ENCODE peak calls at places on chromosomes 12 and 14, in ten cellular contexts. One of them, this sample, is unnamed.
A peak's percentile ranks its signal among the peaks of the same experiment; 100 is the strongest.

GRCh38 chr14:104600141-104600643 is 4.4 kb downstream of the TMEM179 start:
- DNase-seq in lower lobe of right lung: peak; percentile 44
- DNase-seq in choroid plexus epithelial cell: no peak
- DNase-seq in fibroblast of lung: no peak
- DNase-seq in transverse colon: no peak
- DNase-seq in AG10803: peak; percentile 3
- DNase-seq in coronary artery: no peak
- DNase-seq in prostate gland: no peak
- DNase-seq in HCT116: no peak
- DNase-seq in ascending aorta: no peak
- DNase-seq in this sample: no peak

GRCh38 chr12:76274699-76275098 is 73.5 kb downstream of the BBS10 start:
- DNase-seq in lower lobe of right lung: no peak
- DNase-seq in choroid plexus epithelial cell: no peak
- DNase-seq in fibroblast of lung: peak; percentile 97
- DNase-seq in transverse colon: no peak
- DNase-seq in AG10803: peak; percentile 68
- DNase-seq in coronary artery: no peak
- DNase-seq in prostate gland: no peak
- DNase-seq in HCT116: no peak
- DNase-seq in ascending aorta: no peak
- DNase-seq in this sample: peak; percentile 67

GRCh38 chr12:52925717-52926595 is 21.1 kb upstream of the KRT8 start:
- DNase-seq in lower lobe of right lung: no peak
- DNase-seq in choroid plexus epithelial cell: no peak
- DNase-seq in fibroblast of lung: no peak
- DNase-seq in transverse colon: peak; percentile 73
- DNase-seq in AG10803: no peak
- DNase-seq in coronary artery: no peak
- DNase-seq in prostate gland: no peak
- DNase-seq in HCT116: no peak
- DNase-seq in ascending aorta: no peak
- DNase-seq in this sample: no peak

GRCh38 chr12:64347630-64348029 is 42.9 kb downstream of the C12orf56 start:
- DNase-seq in lower lobe of right lung: no peak
- DNase-seq in choroid plexus epithelial cell: no peak
- DNase-seq in fibroblast of lung: no peak
- DNase-seq in transverse colon: no peak
- DNase-seq in AG10803: no peak
- DNase-seq in coronary artery: no peak
- DNase-seq in prostate gland: no peak
- DNase-seq in HCT116: no peak
- DNase-seq in ascending aorta: no peak
- DNase-seq in this sample: no peak

GRCh38 chr12:989751-990278 is 1.2 kb upstream of the ERC1 start:
- DNase-seq in lower lobe of right lung: no peak
- DNase-seq in choroid plexus epithelial cell: peak; percentile 85
- DNase-seq in fibroblast of lung: peak; percentile 81
- DNase-seq in transverse colon: peak; percentile 13
- DNase-seq in AG10803: peak; percentile 86
- DNase-seq in coronary artery: no peak
- DNase-seq in prostate gland: peak; percentile 7
- DNase-seq in HCT116: no peak
- DNase-seq in ascending aorta: peak; percentile 67
- DNase-seq in this sample: peak; percentile 92

GRCh38 chr12:1474059-1474537 is 120.3 kb downstream of the FBXL14 start:
- DNase-seq in lower lobe of right lung: no peak
- DNase-seq in choroid plexus epithelial cell: peak; percentile 97
- DNase-seq in fibroblast of lung: peak; percentile 99
- DNase-seq in transverse colon: no peak
- DNase-seq in AG10803: peak; percentile 98
- DNase-seq in coronary artery: no peak
- DNase-seq in prostate gland: no peak
- DNase-seq in HCT116: peak; percentile 65
- DNase-seq in ascending aorta: peak; percentile 77
- DNase-seq in this sample: peak; percentile 100

GRCh38 chr12:109126781-109127180 is 10.4 kb downstream of the ACACB start:
- DNase-seq in lower lobe of right lung: no peak
- DNase-seq in choroid plexus epithelial cell: peak; percentile 11
- DNase-seq in fibroblast of lung: no peak
- DNase-seq in transverse colon: no peak
- DNase-seq in AG10803: peak; percentile 55
- DNase-seq in coronary artery: no peak
- DNase-seq in prostate gland: no peak
- DNase-seq in HCT116: no peak
- DNase-seq in ascending aorta: no peak
- DNase-seq in this sample: peak; percentile 56

GRCh38 chr14:31057701-31058364 is 31.7 kb upstream of the STRN3 start:
- DNase-seq in lower lobe of right lung: no peak
- DNase-seq in choroid plexus epithelial cell: no peak
- DNase-seq in fibroblast of lung: no peak
- DNase-seq in transverse colon: no peak
- DNase-seq in AG10803: no peak
- DNase-seq in coronary artery: no peak
- DNase-seq in prostate gland: no peak
- DNase-seq in HCT116: no peak
- DNase-seq in ascending aorta: no peak
- DNase-seq in this sample: no peak

GRCh38 chr12:62655524-62656160 is 189.0 kb downstream of the MON2 start:
- DNase-seq in lower lobe of right lung: no peak
- DNase-seq in choroid plexus epithelial cell: no peak
- DNase-seq in fibroblast of lung: no peak
- DNase-seq in transverse colon: no peak
- DNase-seq in AG10803: no peak
- DNase-seq in coronary artery: no peak
- DNase-seq in prostate gland: no peak
- DNase-seq in HCT116: no peak
- DNase-seq in ascending aorta: no peak
- DNase-seq in this sample: no peak

GRCh38 chr14:92659765-92660561 is 88.5 kb downstream of the LGMN start:
- DNase-seq in lower lobe of right lung: peak; percentile 74
- DNase-seq in choroid plexus epithelial cell: peak; percentile 68
- DNase-seq in fibroblast of lung: no peak
- DNase-seq in transverse colon: peak; percentile 44
- DNase-seq in AG10803: peak; percentile 65
- DNase-seq in coronary artery: no peak
- DNase-seq in prostate gland: peak; percentile 43
- DNase-seq in HCT116: no peak
- DNase-seq in ascending aorta: peak; percentile 79
- DNase-seq in this sample: peak; percentile 66

GRCh38 chr12:89126712-89127111 is 225.6 kb downstream of the DUSP6 start:
- DNase-seq in lower lobe of right lung: no peak
- DNase-seq in choroid plexus epithelial cell: peak; percentile 60
- DNase-seq in fibroblast of lung: peak; percentile 34
- DNase-seq in transverse colon: no peak
- DNase-seq in AG10803: peak; percentile 31
- DNase-seq in coronary artery: no peak
- DNase-seq in prostate gland: no peak
- DNase-seq in HCT116: no peak
- DNase-seq in ascending aorta: no peak
- DNase-seq in this sample: peak; percentile 65

GRCh38 chr12:9735601-9736000 is 2.7 kb upstream of the CLECL1 start:
- DNase-seq in lower lobe of right lung: no peak
- DNase-seq in choroid plexus epithelial cell: no peak
- DNase-seq in fibroblast of lung: no peak
- DNase-seq in transverse colon: no peak
- DNase-seq in AG10803: no peak
- DNase-seq in coronary artery: no peak
- DNase-seq in prostate gland: no peak
- DNase-seq in HCT116: no peak
- DNase-seq in ascending aorta: no peak
- DNase-seq in this sample: no peak

GRCh38 chr12:108613548-108613947 is 15.7 kb upstream of the TMEM119 start:
- DNase-seq in lower lobe of right lung: no peak
- DNase-seq in choroid plexus epithelial cell: no peak
- DNase-seq in fibroblast of lung: no peak
- DNase-seq in transverse colon: no peak
- DNase-seq in AG10803: no peak
- DNase-seq in coronary artery: no peak
- DNase-seq in prostate gland: no peak
- DNase-seq in HCT116: no peak
- DNase-seq in ascending aorta: no peak
- DNase-seq in this sample: no peak

GRCh38 chr12:125140918-125141573 is 75.8 kb downstream of the AACS start:
- DNase-seq in lower lobe of right lung: no peak
- DNase-seq in choroid plexus epithelial cell: peak; percentile 68
- DNase-seq in fibroblast of lung: peak; percentile 86
- DNase-seq in transverse colon: no peak
- DNase-seq in AG10803: peak; percentile 76
- DNase-seq in coronary artery: no peak
- DNase-seq in prostate gland: no peak
- DNase-seq in HCT116: peak; percentile 34
- DNase-seq in ascending aorta: no peak
- DNase-seq in this sample: peak; percentile 83

GRCh38 chr12:115468087-115468510 is 784.1 kb upstream of the TBX3 start:
- DNase-seq in lower lobe of right lung: no peak
- DNase-seq in choroid plexus epithelial cell: peak; percentile 59
- DNase-seq in fibroblast of lung: peak; percentile 33
- DNase-seq in transverse colon: peak; percentile 67
- DNase-seq in AG10803: no peak
- DNase-seq in coronary artery: no peak
- DNase-seq in prostate gland: no peak
- DNase-seq in HCT116: no peak
- DNase-seq in ascending aorta: no peak
- DNase-seq in this sample: peak; percentile 23

GRCh38 chr14:84228702-84229101 is 1301.2 kb upstream of the FLRT2 start:
- DNase-seq in lower lobe of right lung: no peak
- DNase-seq in choroid plexus epithelial cell: peak; percentile 13
- DNase-seq in fibroblast of lung: no peak
- DNase-seq in transverse colon: no peak
- DNase-seq in AG10803: no peak
- DNase-seq in coronary artery: no peak
- DNase-seq in prostate gland: no peak
- DNase-seq in HCT116: no peak
- DNase-seq in ascending aorta: no peak
- DNase-seq in this sample: peak; percentile 5

GRCh38 chr14:91380116-91380515 is 37.5 kb downstream of the CCDC88C start:
- DNase-seq in lower lobe of right lung: no peak
- DNase-seq in choroid plexus epithelial cell: no peak
- DNase-seq in fibroblast of lung: no peak
- DNase-seq in transverse colon: no peak
- DNase-seq in AG10803: no peak
- DNase-seq in coronary artery: no peak
- DNase-seq in prostate gland: no peak
- DNase-seq in HCT116: no peak
- DNase-seq in ascending aorta: no peak
- DNase-seq in this sample: no peak
- TF ChIP-seq CTCF in lower lobe of right lung: no peak
- TF ChIP-seq CTCF in choroid plexus epithelial cell: no peak
- TF ChIP-seq CTCF in fibroblast of lung: no peak
- TF ChIP-seq CTCF in transverse colon: no peak
- TF ChIP-seq CTCF in AG10803: no peak
- TF ChIP-seq CTCF in coronary artery: no peak
- TF ChIP-seq CTCF in prostate gland: no peak
- TF ChIP-seq CTCF in HCT116: no peak
- TF ChIP-seq CTCF in ascending aorta: no peak
- TF ChIP-seq CTCF in this sample: no peak

DNA sequence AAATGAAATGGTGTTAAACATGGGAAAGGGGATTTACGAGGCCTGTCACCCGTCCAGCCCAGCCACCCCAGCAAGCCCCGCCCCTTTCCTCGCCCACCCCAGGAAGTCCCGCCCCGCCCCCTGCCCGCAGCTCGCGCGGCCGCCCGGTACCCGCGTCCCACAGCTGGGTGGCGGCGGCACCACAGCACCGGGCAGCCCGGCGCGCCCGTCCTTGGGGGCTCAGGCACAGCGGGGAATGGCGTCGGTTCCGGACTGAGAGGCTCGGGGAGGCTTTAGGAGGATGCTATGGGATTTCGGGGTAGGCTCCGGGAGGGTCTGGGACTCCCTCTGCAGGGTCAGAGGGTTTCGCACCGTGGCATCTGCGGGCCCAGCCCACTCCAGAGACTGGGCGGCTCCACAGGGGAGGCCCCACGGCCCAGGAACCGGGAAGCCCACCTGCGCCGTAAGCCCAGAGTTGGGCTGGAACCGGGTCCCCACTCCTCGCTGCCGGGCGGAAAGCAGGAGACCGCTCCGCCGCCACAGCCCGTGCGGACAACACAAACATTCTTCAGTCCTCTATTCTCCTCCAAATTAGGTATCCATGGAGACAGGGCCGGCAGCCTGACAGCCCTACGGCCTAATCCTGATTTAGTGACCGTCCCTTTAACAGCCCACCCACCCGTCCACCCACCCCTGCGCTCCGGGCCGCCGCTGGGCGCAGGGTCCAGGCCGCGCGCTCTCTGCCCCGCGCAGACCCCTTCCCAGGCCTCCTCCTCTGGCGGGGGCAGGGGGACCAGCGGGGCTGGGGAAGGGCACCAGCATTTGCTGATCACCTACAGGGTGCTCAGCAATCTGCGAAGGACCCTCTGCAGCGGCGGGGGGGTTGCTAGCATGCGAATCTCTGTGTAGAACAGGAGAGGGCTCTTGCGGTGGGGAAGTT is 1.3 kb downstream of the FIGNL2 start:
- DNase-seq in lower lobe of right lung: peak; percentile 56
- DNase-seq in choroid plexus epithelial cell: no peak
- DNase-seq in fibroblast of lung: peak; percentile 35
- DNase-seq in transverse colon: peak; percentile 44
- DNase-seq in AG10803: no peak
- DNase-seq in coronary artery: no peak
- DNase-seq in prostate gland: peak; percentile 34
- DNase-seq in HCT116: no peak
- DNase-seq in ascending aorta: no peak
- DNase-seq in this sample: no peak
- H3K4me3 ChIP-seq in lower lobe of right lung: peak overlapping the region; percentile 58
- H3K4me3 ChIP-seq in choroid plexus epithelial cell: peak overlapping the region; percentile 24
- H3K4me3 ChIP-seq in fibroblast of lung: peak overlapping the region; percentile 51
- H3K4me3 ChIP-seq in transverse colon: peak overlapping the region; percentile 52
- H3K4me3 ChIP-seq in AG10803: peak overlapping the region; percentile 49
- H3K4me3 ChIP-seq in coronary artery: peak overlapping the region; percentile 73
- H3K4me3 ChIP-seq in prostate gland: peak overlapping the region; percentile 35
- H3K4me3 ChIP-seq in HCT116: no peak overlapping the region
- H3K4me3 ChIP-seq in ascending aorta: peak overlapping the region; percentile 69
- H3K4me3 ChIP-seq in this sample: peak overlapping the region; percentile 38

GRCh38 chr14:36520601-36521525 is 831 bp upstream of the NKX2-1 start:
- DNase-seq in lower lobe of right lung: peak; percentile 79
- DNase-seq in choroid plexus epithelial cell: peak; percentile 14
- DNase-seq in fibroblast of lung: no peak
- DNase-seq in transverse colon: peak; percentile 30
- DNase-seq in AG10803: peak; percentile 14
- DNase-seq in coronary artery: no peak
- DNase-seq in prostate gland: no peak
- DNase-seq in HCT116: peak; percentile 7
- DNase-seq in ascending aorta: no peak
- DNase-seq in this sample: peak; percentile 20
- TF ChIP-seq CTCF in lower lobe of right lung: no peak
- TF ChIP-seq CTCF in choroid plexus epithelial cell: peak; percentile 7
- TF ChIP-seq CTCF in fibroblast of lung: peak; percentile 14
- TF ChIP-seq CTCF in transverse colon: no peak
- TF ChIP-seq CTCF in AG10803: no peak
- TF ChIP-seq CTCF in coronary artery: no peak
- TF ChIP-seq CTCF in prostate gland: no peak
- TF ChIP-seq CTCF in HCT116: no peak
- TF ChIP-seq CTCF in ascending aorta: peak; percentile 6
- TF ChIP-seq CTCF in this sample: no peak

DNA sequence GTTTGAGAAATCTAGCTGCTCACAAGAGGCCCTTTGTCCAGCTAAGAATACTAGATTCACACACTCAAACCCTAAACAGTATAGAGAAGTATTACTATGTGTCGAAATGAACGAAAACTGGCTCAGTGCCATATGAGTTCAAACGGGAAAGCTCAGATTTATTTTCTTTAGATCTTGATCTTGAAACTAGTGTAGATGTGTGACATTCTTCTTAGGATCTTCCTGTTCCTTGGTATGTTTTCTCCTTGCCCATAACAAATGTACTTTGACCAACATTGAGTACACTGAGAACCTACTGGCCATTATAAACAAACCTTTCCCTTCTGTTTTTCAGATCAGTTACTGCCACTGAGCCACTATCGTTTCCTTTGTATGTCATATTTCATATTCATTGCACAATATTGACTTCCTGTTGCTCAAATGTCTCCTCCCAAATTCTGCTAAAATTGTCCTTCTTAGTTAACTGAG is 21.3 kb downstream of the MYBPC1 start:
- DNase-seq in lower lobe of right lung: no peak
- DNase-seq in choroid plexus epithelial cell: peak; percentile 88
- DNase-seq in fibroblast of lung: no peak
- DNase-seq in transverse colon: no peak
- DNase-seq in AG10803: no peak
- DNase-seq in coronary artery: no peak
- DNase-seq in prostate gland: peak; percentile 80
- DNase-seq in HCT116: no peak
- DNase-seq in ascending aorta: no peak
- DNase-seq in this sample: peak; percentile 3
- H3K4me3 ChIP-seq in lower lobe of right lung: peak overlapping the region; percentile 17
- H3K4me3 ChIP-seq in choroid plexus epithelial cell: peak overlapping the region; percentile 23
- H3K4me3 ChIP-seq in fibroblast of lung: no peak overlapping the region
- H3K4me3 ChIP-seq in transverse colon: no peak overlapping the region
- H3K4me3 ChIP-seq in AG10803: no peak overlapping the region
- H3K4me3 ChIP-seq in coronary artery: peak overlapping the region; percentile 26
- H3K4me3 ChIP-seq in prostate gland: no peak overlapping the region
- H3K4me3 ChIP-seq in HCT116: no peak overlapping the region
- H3K4me3 ChIP-seq in ascending aorta: no peak overlapping the region
- H3K4me3 ChIP-seq in this sample: no peak overlapping the region